ENCODE peak calls at places on chromosomes 5 and 9, in eight cellular contexts. One of them, this sample, is unnamed.
A peak's percentile ranks its signal among the peaks of the same experiment; 100 is the strongest.

GRCh38 chr5:84403773-84404172 is 19.1 kb upstream of the EDIL3 start:
- DNase-seq in Panc1: peak; percentile 45
- DNase-seq in K562: no peak
- DNase-seq in GM12878: no peak
- DNase-seq in SK-N-SH: no peak
- DNase-seq in HCT116: peak; percentile 35
- DNase-seq in GM23338: no peak
- DNase-seq in HepG2: no peak
- DNase-seq in this sample: no peak

GRCh38 chr5:100505984-100506670 is 29.0 kb upstream of the FAM174A start:
- DNase-seq in SK-N-SH: no peak
- DNase-seq in GM12878: no peak
- DNase-seq in HepG2: no peak
- DNase-seq in K562: no peak
- DNase-seq in HCT116: peak; percentile 31
- DNase-seq in Panc1: peak; percentile 35
- DNase-seq in GM23338: no peak
- DNase-seq in this sample: no peak

GRCh38 chr5:145220491-145220890 is 614.7 kb downstream of the PRELID2 start:
- DNase-seq in HepG2: no peak
- DNase-seq in SK-N-SH: no peak
- DNase-seq in K562: no peak
- DNase-seq in Panc1: no peak
- DNase-seq in GM12878: no peak
- DNase-seq in GM23338: no peak
- DNase-seq in HCT116: no peak
- DNase-seq in this sample: no peak

GRCh38 chr5:36374275-36374862 is 72.7 kb upstream of the RANBP3L start:
- DNase-seq in K562: no peak
- DNase-seq in SK-N-SH: no peak
- DNase-seq in GM23338: no peak
- DNase-seq in GM12878: no peak
- DNase-seq in Panc1: no peak
- DNase-seq in HCT116: no peak
- DNase-seq in HepG2: no peak
- DNase-seq in this sample: no peak

GRCh38 chr5:172795401-172795977 is 24.5 kb upstream of the DUSP1 start:
- DNase-seq in HCT116: no peak
- DNase-seq in HepG2: no peak
- DNase-seq in SK-N-SH: no peak
- DNase-seq in GM23338: peak; percentile 26
- DNase-seq in Panc1: no peak
- DNase-seq in K562: no peak
- DNase-seq in GM12878: no peak
- DNase-seq in this sample: no peak

GRCh38 chr9:104868687-104869404 is 59.1 kb downstream of the ABCA1 start:
- DNase-seq in K562: peak; percentile 49
- DNase-seq in GM23338: peak; percentile 91
- DNase-seq in HepG2: no peak
- DNase-seq in HCT116: no peak
- DNase-seq in SK-N-SH: peak; percentile 37
- DNase-seq in Panc1: no peak
- DNase-seq in GM12878: no peak
- DNase-seq in this sample: peak; percentile 84

GRCh38 chr5:98570010-98570409 is 203.5 kb upstream of the RGMB start:
- DNase-seq in GM12878: no peak
- DNase-seq in SK-N-SH: no peak
- DNase-seq in K562: no peak
- DNase-seq in HepG2: no peak
- DNase-seq in GM23338: no peak
- DNase-seq in Panc1: peak; percentile 13
- DNase-seq in HCT116: no peak
- DNase-seq in this sample: no peak

GRCh38 chr5:14980698-14981097 is 109.1 kb upstream of the ANKH start:
- DNase-seq in Panc1: no peak
- DNase-seq in HCT116: no peak
- DNase-seq in GM23338: no peak
- DNase-seq in GM12878: no peak
- DNase-seq in K562: no peak
- DNase-seq in HepG2: peak; percentile 32
- DNase-seq in SK-N-SH: no peak
- DNase-seq in this sample: no peak

GRCh38 chr5:36878421-36879088 is 2.0 kb downstream of the NIPBL start:
- DNase-seq in HepG2: peak; percentile 45
- DNase-seq in K562: peak; percentile 74
- DNase-seq in Panc1: no peak
- DNase-seq in SK-N-SH: peak; percentile 69
- DNase-seq in HCT116: no peak
- DNase-seq in GM12878: no peak
- DNase-seq in GM23338: peak; percentile 84
- DNase-seq in this sample: no peak

GRCh38 chr9:130301483-130302286 is 36.1 kb downstream of the HMCN2 start:
- DNase-seq in K562: no peak
- DNase-seq in HCT116: no peak
- DNase-seq in SK-N-SH: peak; percentile 59
- DNase-seq in GM23338: no peak
- DNase-seq in HepG2: no peak
- DNase-seq in Panc1: no peak
- DNase-seq in GM12878: no peak
- DNase-seq in this sample: no peak

GRCh38 chr5:98292496-98292895 is 481.0 kb upstream of the RGMB start:
- DNase-seq in GM12878: no peak
- DNase-seq in Panc1: no peak
- DNase-seq in K562: no peak
- DNase-seq in SK-N-SH: no peak
- DNase-seq in HCT116: no peak
- DNase-seq in GM23338: no peak
- DNase-seq in HepG2: no peak
- DNase-seq in this sample: no peak

GRCh38 chr5:98099448-98100105 is 673.9 kb upstream of the RGMB start:
- DNase-seq in SK-N-SH: no peak
- DNase-seq in GM12878: no peak
- DNase-seq in Panc1: no peak
- DNase-seq in HepG2: no peak
- DNase-seq in K562: no peak
- DNase-seq in HCT116: no peak
- DNase-seq in GM23338: no peak
- DNase-seq in this sample: no peak

GRCh38 chr5:89556215-89557009 is 673.4 kb upstream of the MEF2C start:
- DNase-seq in SK-N-SH: no peak
- DNase-seq in K562: peak; percentile 6
- DNase-seq in Panc1: peak; percentile 86
- DNase-seq in HCT116: peak; percentile 69
- DNase-seq in GM23338: no peak
- DNase-seq in HepG2: no peak
- DNase-seq in GM12878: no peak
- DNase-seq in this sample: no peak

GRCh38 chr5:4868140-4868735 is 271.9 kb upstream of the ADAMTS16 start:
- DNase-seq in SK-N-SH: peak; percentile 85
- DNase-seq in GM12878: no peak
- DNase-seq in K562: peak; percentile 84
- DNase-seq in Panc1: peak; percentile 33
- DNase-seq in HCT116: peak; percentile 37
- DNase-seq in HepG2: peak; percentile 42
- DNase-seq in GM23338: peak; percentile 84
- DNase-seq in this sample: peak; percentile 17

GRCh38 chr9:111300140-111300735 is 29.8 kb downstream of the OR2K2 start:
- DNase-seq in GM12878: no peak
- DNase-seq in Panc1: no peak
- DNase-seq in GM23338: peak; percentile 47
- DNase-seq in HCT116: no peak
- DNase-seq in HepG2: no peak
- DNase-seq in K562: no peak
- DNase-seq in SK-N-SH: no peak
- DNase-seq in this sample: no peak

GRCh38 chr5:136036991-136037705 is 8.4 kb downstream of the TGFBI start:
- DNase-seq in GM12878: peak; percentile 40
- DNase-seq in HepG2: no peak
- DNase-seq in Panc1: no peak
- DNase-seq in GM23338: no peak
- DNase-seq in SK-N-SH: no peak
- DNase-seq in K562: no peak
- DNase-seq in HCT116: no peak
- DNase-seq in this sample: no peak

DNA sequence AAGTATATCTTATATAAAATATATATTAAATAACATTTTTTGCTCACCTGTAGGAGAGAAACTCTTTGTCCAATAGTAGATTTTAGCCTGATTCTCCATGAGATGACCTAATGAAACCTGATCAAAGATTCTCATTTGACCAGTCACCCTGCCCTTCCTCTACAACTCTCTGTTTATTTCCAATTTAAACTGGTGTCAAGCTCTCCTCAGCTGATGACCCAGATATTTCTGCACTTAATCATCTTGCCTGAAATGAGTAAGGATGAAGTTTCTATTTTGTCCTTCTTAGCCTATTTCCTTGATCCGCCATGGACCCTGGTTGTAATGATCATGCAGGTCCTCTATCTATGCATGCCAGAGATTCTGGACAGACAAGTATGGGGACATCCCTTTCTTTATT is 179.3 kb upstream of the FGF10 start:
- DNase-seq in Panc1: no peak
- DNase-seq in HepG2: no peak
- DNase-seq in HCT116: no peak
- DNase-seq in K562: no peak
- DNase-seq in SK-N-SH: no peak
- DNase-seq in GM23338: no peak
- DNase-seq in GM12878: no peak
- DNase-seq in this sample: no peak
- TF ChIP-seq REST in Panc1: no peak
- TF ChIP-seq REST in HepG2: no peak
- TF ChIP-seq REST in HCT116: no peak
- TF ChIP-seq REST in K562: no peak
- TF ChIP-seq REST in SK-N-SH: no peak
- TF ChIP-seq REST in GM23338: no peak
- TF ChIP-seq REST in GM12878: no peak
- TF ChIP-seq REST in this sample: no peak

DNA sequence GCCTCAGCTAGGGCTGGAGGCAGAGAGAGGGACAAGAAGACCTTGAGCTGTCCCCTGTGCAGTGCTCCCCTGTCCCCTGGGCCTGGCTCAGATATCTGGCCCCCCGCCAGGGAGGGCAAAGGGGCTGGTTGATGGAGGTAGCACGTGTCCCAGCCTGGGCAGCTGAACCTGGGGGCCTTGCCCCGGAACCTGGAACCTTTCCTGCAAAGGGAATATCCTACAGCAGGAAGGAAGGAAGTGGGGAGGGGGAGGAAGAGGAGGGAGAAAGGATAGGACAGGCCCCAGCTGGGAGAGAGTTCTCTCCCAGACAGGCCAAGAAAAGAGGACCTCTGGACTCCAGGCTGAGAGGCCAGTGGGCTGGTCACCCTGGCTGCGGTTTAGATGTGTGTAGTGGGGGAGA is 27.6 kb upstream of the PSD2 start:
- DNase-seq in Panc1: no peak
- DNase-seq in SK-N-SH: peak; percentile 41
- DNase-seq in HepG2: no peak
- DNase-seq in HCT116: no peak
- DNase-seq in K562: no peak
- DNase-seq in GM23338: no peak
- DNase-seq in GM12878: no peak
- DNase-seq in this sample: no peak
- TF ChIP-seq POLR2AphosphoS5 in Panc1: no peak
- TF ChIP-seq POLR2AphosphoS5 in SK-N-SH: no peak
- TF ChIP-seq POLR2AphosphoS5 in HepG2: no peak
- TF ChIP-seq POLR2AphosphoS5 in HCT116: no peak
- TF ChIP-seq POLR2AphosphoS5 in K562: no peak
- TF ChIP-seq POLR2AphosphoS5 in GM23338: no peak
- TF ChIP-seq POLR2AphosphoS5 in GM12878: no peak
- TF ChIP-seq POLR2AphosphoS5 in this sample: no peak

GRCh38 chr5:164009628-164010027 is 504.2 kb downstream of the MAT2B start:
- DNase-seq in Panc1: no peak
- DNase-seq in HepG2: no peak
- DNase-seq in HCT116: no peak
- DNase-seq in K562: no peak
- DNase-seq in GM23338: no peak
- DNase-seq in GM12878: no peak
- DNase-seq in SK-N-SH: no peak
- DNase-seq in this sample: no peak

GRCh38 chr5:164010900-164011299 is 505.5 kb downstream of the MAT2B start:
- DNase-seq in K562: no peak
- DNase-seq in HepG2: no peak
- DNase-seq in HCT116: no peak
- DNase-seq in Panc1: no peak
- DNase-seq in GM23338: no peak
- DNase-seq in GM12878: no peak
- DNase-seq in SK-N-SH: no peak
- DNase-seq in this sample: no peak

GRCh38 chr5:164012376-164012775 is 507.0 kb downstream of the MAT2B start:
- DNase-seq in Panc1: no peak
- DNase-seq in HepG2: no peak
- DNase-seq in SK-N-SH: no peak
- DNase-seq in GM23338: no peak
- DNase-seq in K562: no peak
- DNase-seq in HCT116: no peak
- DNase-seq in GM12878: no peak
- DNase-seq in this sample: no peak

DNA sequence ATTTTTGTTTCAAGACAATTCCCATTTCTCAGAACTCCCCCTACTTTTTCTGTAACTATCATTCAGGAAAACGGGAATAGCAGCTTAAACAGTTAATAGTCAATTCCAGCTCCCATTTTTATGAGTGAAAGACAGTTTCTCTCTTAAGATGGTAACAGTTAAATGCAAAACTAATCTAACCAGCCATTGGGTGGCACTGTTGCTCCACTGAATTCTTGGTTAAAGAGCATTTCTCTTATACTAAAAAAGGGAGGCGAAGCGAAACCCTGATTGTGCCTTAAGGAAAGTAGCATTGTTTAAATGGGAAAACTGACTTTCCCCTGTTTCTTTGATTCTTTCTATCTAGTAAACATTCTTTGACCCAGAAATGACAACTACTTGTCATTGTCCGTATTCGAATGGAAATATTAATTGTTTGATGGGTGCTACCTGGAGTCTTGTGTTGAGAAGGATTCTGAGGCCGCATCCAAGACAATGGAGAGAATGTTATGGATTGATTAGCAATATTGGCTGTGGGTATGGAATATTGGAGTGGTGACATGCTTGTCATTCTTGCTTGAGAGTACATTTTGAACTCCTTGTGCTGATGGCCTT is 507.8 kb downstream of the MAT2B start:
- DNase-seq in GM12878: peak; percentile 19
- DNase-seq in K562: peak; percentile 37
- DNase-seq in GM23338: peak; percentile 89
- DNase-seq in Panc1: peak; percentile 55
- DNase-seq in HepG2: peak; percentile 45
- DNase-seq in SK-N-SH: peak; percentile 27
- DNase-seq in HCT116: peak; percentile 6
- DNase-seq in this sample: no peak
- TF ChIP-seq REST in GM12878: no peak
- TF ChIP-seq REST in K562: no peak
- TF ChIP-seq REST in GM23338: no peak
- TF ChIP-seq REST in Panc1: no peak
- TF ChIP-seq REST in HepG2: no peak
- TF ChIP-seq REST in SK-N-SH: no peak
- TF ChIP-seq REST in HCT116: no peak
- TF ChIP-seq REST in this sample: no peak

DNA sequence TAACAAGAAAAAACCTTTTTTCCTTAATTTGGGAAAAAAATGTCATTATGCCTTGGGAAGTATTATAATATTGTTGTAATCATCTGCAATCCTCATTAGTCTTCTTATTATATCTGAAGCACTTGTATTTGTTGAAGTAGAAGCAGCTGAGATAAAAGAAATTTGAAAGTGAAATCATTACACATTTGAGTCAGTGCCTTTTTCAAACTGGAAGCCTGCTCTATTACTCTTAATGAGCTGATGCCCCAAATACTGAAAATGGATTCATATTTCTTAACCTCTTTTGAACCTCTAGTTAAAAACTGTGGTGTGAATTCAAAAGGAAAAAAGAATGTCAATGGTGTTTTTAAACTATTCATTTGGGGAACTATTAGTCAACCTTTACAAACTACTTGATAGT is 1027.7 kb downstream of the NR2F1-AS1 start:
- DNase-seq in GM23338: no peak
- DNase-seq in HepG2: no peak
- DNase-seq in Panc1: no peak
- DNase-seq in SK-N-SH: no peak
- DNase-seq in GM12878: no peak
- DNase-seq in K562: no peak
- DNase-seq in HCT116: no peak
- DNase-seq in this sample: no peak
- TF ChIP-seq POLR2AphosphoS5 in GM23338: no peak
- TF ChIP-seq POLR2AphosphoS5 in HepG2: no peak
- TF ChIP-seq POLR2AphosphoS5 in Panc1: no peak
- TF ChIP-seq POLR2AphosphoS5 in SK-N-SH: no peak
- TF ChIP-seq POLR2AphosphoS5 in GM12878: no peak
- TF ChIP-seq POLR2AphosphoS5 in K562: no peak
- TF ChIP-seq POLR2AphosphoS5 in HCT116: no peak
- TF ChIP-seq POLR2AphosphoS5 in this sample: no peak

This sample was measured in HL-60.